ENCODE peak calls at places on chromosomes 4 and X, in nine cellular contexts. One of them, this sample, is unnamed.

GRCh38 chr4:189092596-189092995 is 848.1 kb upstream of the FRG1 start:
- DNase-seq in PC-9: no peak
- DNase-seq in HT1080: peak; percentile 57
- DNase-seq in fibroblast of the aortic adventitia: no peak
- DNase-seq in EH: peak; percentile 41
- DNase-seq in activated T-helper 1 cell treated with anti-CD3 and anti-CD28 coated beads, Interleukin-12 subunit alpha, Interleukin-12 subunit beta, Interleukin-2, Interleukin-4 antibody, amounts not matched to agents 30 ng/mL and 10 ng/mL and 1 ng/mL, durations not matched to agents 14 hours and 24 hours and 36 hours: no peak
- DNase-seq in CD4-positive, alpha-beta T cell: no peak
- DNase-seq in progenitor cell of endocrine pancreas: no peak
- DNase-seq in neural progenitor cell: no peak
- DNase-seq in this sample: peak; percentile 11

GRCh38 chr4:165909947-165910346 is 36.9 kb downstream of the TLL1 start:
- DNase-seq in PC-9: no peak
- DNase-seq in HT1080: no peak
- DNase-seq in fibroblast of the aortic adventitia: peak; percentile 32
- DNase-seq in EH: no peak
- DNase-seq in activated T-helper 1 cell treated with anti-CD3 and anti-CD28 coated beads, Interleukin-12 subunit alpha, Interleukin-12 subunit beta, Interleukin-2, Interleukin-4 antibody, amounts not matched to agents 30 ng/mL and 10 ng/mL and 1 ng/mL, durations not matched to agents 14 hours and 24 hours and 36 hours: no peak
- DNase-seq in CD4-positive, alpha-beta T cell: no peak
- DNase-seq in progenitor cell of endocrine pancreas: no peak
- DNase-seq in neural progenitor cell: no peak
- DNase-seq in this sample: no peak

GRCh38 chr4:183941964-183942363 is 36.9 kb downstream of the STOX2 start:
- DNase-seq in PC-9: no peak
- DNase-seq in HT1080: no peak
- DNase-seq in fibroblast of the aortic adventitia: no peak
- DNase-seq in EH: no peak
- DNase-seq in activated T-helper 1 cell treated with anti-CD3 and anti-CD28 coated beads, Interleukin-12 subunit alpha, Interleukin-12 subunit beta, Interleukin-2, Interleukin-4 antibody, amounts not matched to agents 30 ng/mL and 10 ng/mL and 1 ng/mL, durations not matched to agents 14 hours and 24 hours and 36 hours: no peak
- DNase-seq in CD4-positive, alpha-beta T cell: no peak
- DNase-seq in progenitor cell of endocrine pancreas: no peak
- DNase-seq in neural progenitor cell: no peak
- DNase-seq in this sample: no peak

GRCh38 chr4:82076359-82076758 is 297.4 kb downstream of the HNRNPD start:
- DNase-seq in PC-9: no peak
- DNase-seq in HT1080: no peak
- DNase-seq in fibroblast of the aortic adventitia: no peak
- DNase-seq in EH: no peak
- DNase-seq in activated T-helper 1 cell treated with anti-CD3 and anti-CD28 coated beads, Interleukin-12 subunit alpha, Interleukin-12 subunit beta, Interleukin-2, Interleukin-4 antibody, amounts not matched to agents 30 ng/mL and 10 ng/mL and 1 ng/mL, durations not matched to agents 14 hours and 24 hours and 36 hours: no peak
- DNase-seq in CD4-positive, alpha-beta T cell: no peak
- DNase-seq in progenitor cell of endocrine pancreas: no peak
- DNase-seq in neural progenitor cell: no peak
- DNase-seq in this sample: no peak

GRCh38 chr4:71231073-71231752 is 107.6 kb upstream of the SLC4A4 start:
- DNase-seq in PC-9: no peak
- DNase-seq in HT1080: no peak
- DNase-seq in fibroblast of the aortic adventitia: peak; percentile 82
- DNase-seq in EH: peak; percentile 69
- DNase-seq in activated T-helper 1 cell treated with anti-CD3 and anti-CD28 coated beads, Interleukin-12 subunit alpha, Interleukin-12 subunit beta, Interleukin-2, Interleukin-4 antibody, amounts not matched to agents 30 ng/mL and 10 ng/mL and 1 ng/mL, durations not matched to agents 14 hours and 24 hours and 36 hours: no peak
- DNase-seq in CD4-positive, alpha-beta T cell: no peak
- DNase-seq in progenitor cell of endocrine pancreas: no peak
- DNase-seq in neural progenitor cell: peak; percentile 17
- DNase-seq in this sample: no peak

GRCh38 chr4:120874792-120875774 is 47.4 kb downstream of the PRDM5 start:
- DNase-seq in PC-9: no peak
- DNase-seq in HT1080: no peak
- DNase-seq in fibroblast of the aortic adventitia: peak; percentile 44
- DNase-seq in EH: no peak
- DNase-seq in activated T-helper 1 cell treated with anti-CD3 and anti-CD28 coated beads, Interleukin-12 subunit alpha, Interleukin-12 subunit beta, Interleukin-2, Interleukin-4 antibody, amounts not matched to agents 30 ng/mL and 10 ng/mL and 1 ng/mL, durations not matched to agents 14 hours and 24 hours and 36 hours: no peak
- DNase-seq in CD4-positive, alpha-beta T cell: no peak
- DNase-seq in progenitor cell of endocrine pancreas: no peak
- DNase-seq in neural progenitor cell: peak; percentile 4
- DNase-seq in this sample: no peak

GRCh38 chr4:73166212-73166611 is 92.4 kb downstream of the ANKRD17 start:
- DNase-seq in PC-9: no peak
- DNase-seq in HT1080: no peak
- DNase-seq in fibroblast of the aortic adventitia: no peak
- DNase-seq in EH: no peak
- DNase-seq in activated T-helper 1 cell treated with anti-CD3 and anti-CD28 coated beads, Interleukin-12 subunit alpha, Interleukin-12 subunit beta, Interleukin-2, Interleukin-4 antibody, amounts not matched to agents 30 ng/mL and 10 ng/mL and 1 ng/mL, durations not matched to agents 14 hours and 24 hours and 36 hours: no peak
- DNase-seq in CD4-positive, alpha-beta T cell: no peak
- DNase-seq in progenitor cell of endocrine pancreas: no peak
- DNase-seq in neural progenitor cell: no peak
- DNase-seq in this sample: no peak

GRCh38 chrX:71103110-71103983 is 3.2 kb downstream of the CXorf65 start:
- DNase-seq in PC-9: no peak
- DNase-seq in HT1080: no peak
- DNase-seq in fibroblast of the aortic adventitia: no peak
- DNase-seq in EH: peak; percentile 10
- DNase-seq in activated T-helper 1 cell treated with anti-CD3 and anti-CD28 coated beads, Interleukin-12 subunit alpha, Interleukin-12 subunit beta, Interleukin-2, Interleukin-4 antibody, amounts not matched to agents 30 ng/mL and 10 ng/mL and 1 ng/mL, durations not matched to agents 14 hours and 24 hours and 36 hours: peak; percentile 29
- DNase-seq in CD4-positive, alpha-beta T cell: peak; percentile 55
- DNase-seq in progenitor cell of endocrine pancreas: no peak
- DNase-seq in neural progenitor cell: peak; percentile 48
- DNase-seq in this sample: no peak

GRCh38 chr4:129136433-129136832 is 40.5 kb downstream of the C4orf33 start:
- DNase-seq in PC-9: no peak
- DNase-seq in HT1080: no peak
- DNase-seq in fibroblast of the aortic adventitia: no peak
- DNase-seq in EH: no peak
- DNase-seq in activated T-helper 1 cell treated with anti-CD3 and anti-CD28 coated beads, Interleukin-12 subunit alpha, Interleukin-12 subunit beta, Interleukin-2, Interleukin-4 antibody, amounts not matched to agents 30 ng/mL and 10 ng/mL and 1 ng/mL, durations not matched to agents 14 hours and 24 hours and 36 hours: no peak
- DNase-seq in CD4-positive, alpha-beta T cell: no peak
- DNase-seq in progenitor cell of endocrine pancreas: no peak
- DNase-seq in neural progenitor cell: no peak
- DNase-seq in this sample: no peak

GRCh38 chrX:142184756-142185602 is 20.1 kb downstream of the MAGEC2 start:
- DNase-seq in PC-9: no peak
- DNase-seq in HT1080: no peak
- DNase-seq in fibroblast of the aortic adventitia: no peak
- DNase-seq in EH: no peak
- DNase-seq in activated T-helper 1 cell treated with anti-CD3 and anti-CD28 coated beads, Interleukin-12 subunit alpha, Interleukin-12 subunit beta, Interleukin-2, Interleukin-4 antibody, amounts not matched to agents 30 ng/mL and 10 ng/mL and 1 ng/mL, durations not matched to agents 14 hours and 24 hours and 36 hours: no peak
- DNase-seq in CD4-positive, alpha-beta T cell: no peak
- DNase-seq in progenitor cell of endocrine pancreas: no peak
- DNase-seq in neural progenitor cell: no peak
- DNase-seq in this sample: no peak

GRCh38 chrX:44872319-44872816 is 620 bp upstream of the KDM6A start:
- DNase-seq in PC-9: peak; percentile 20
- DNase-seq in HT1080: peak; percentile 18
- DNase-seq in fibroblast of the aortic adventitia: no peak
- DNase-seq in EH: no peak
- DNase-seq in activated T-helper 1 cell treated with anti-CD3 and anti-CD28 coated beads, Interleukin-12 subunit alpha, Interleukin-12 subunit beta, Interleukin-2, Interleukin-4 antibody, amounts not matched to agents 30 ng/mL and 10 ng/mL and 1 ng/mL, durations not matched to agents 14 hours and 24 hours and 36 hours: peak; percentile 23
- DNase-seq in CD4-positive, alpha-beta T cell: peak; percentile 13
- DNase-seq in progenitor cell of endocrine pancreas: peak; percentile 42
- DNase-seq in neural progenitor cell: no peak
- DNase-seq in this sample: no peak

GRCh38 chr4:2935762-2936743 is 27.2 kb downstream of the NOP14 start:
- DNase-seq in PC-9: peak; percentile 77
- DNase-seq in HT1080: no peak
- DNase-seq in fibroblast of the aortic adventitia: peak; percentile 25
- DNase-seq in EH: peak; percentile 61
- DNase-seq in activated T-helper 1 cell treated with anti-CD3 and anti-CD28 coated beads, Interleukin-12 subunit alpha, Interleukin-12 subunit beta, Interleukin-2, Interleukin-4 antibody, amounts not matched to agents 30 ng/mL and 10 ng/mL and 1 ng/mL, durations not matched to agents 14 hours and 24 hours and 36 hours: no peak
- DNase-seq in CD4-positive, alpha-beta T cell: peak; percentile 31
- DNase-seq in progenitor cell of endocrine pancreas: no peak
- DNase-seq in neural progenitor cell: peak; percentile 75
- DNase-seq in this sample: peak; percentile 71

GRCh38 chrX:132146456-132146855 is 18.6 kb upstream of the FRMD7 start:
- DNase-seq in PC-9: no peak
- DNase-seq in HT1080: no peak
- DNase-seq in fibroblast of the aortic adventitia: no peak
- DNase-seq in EH: no peak
- DNase-seq in activated T-helper 1 cell treated with anti-CD3 and anti-CD28 coated beads, Interleukin-12 subunit alpha, Interleukin-12 subunit beta, Interleukin-2, Interleukin-4 antibody, amounts not matched to agents 30 ng/mL and 10 ng/mL and 1 ng/mL, durations not matched to agents 14 hours and 24 hours and 36 hours: no peak
- DNase-seq in CD4-positive, alpha-beta T cell: no peak
- DNase-seq in progenitor cell of endocrine pancreas: no peak
- DNase-seq in neural progenitor cell: peak; percentile 5
- DNase-seq in this sample: no peak

GRCh38 chr4:70183940-70184246 is 11.6 kb upstream of the ODAM start:
- DNase-seq in PC-9: no peak
- DNase-seq in HT1080: no peak
- DNase-seq in fibroblast of the aortic adventitia: no peak
- DNase-seq in EH: no peak
- DNase-seq in activated T-helper 1 cell treated with anti-CD3 and anti-CD28 coated beads, Interleukin-12 subunit alpha, Interleukin-12 subunit beta, Interleukin-2, Interleukin-4 antibody, amounts not matched to agents 30 ng/mL and 10 ng/mL and 1 ng/mL, durations not matched to agents 14 hours and 24 hours and 36 hours: no peak
- DNase-seq in CD4-positive, alpha-beta T cell: no peak
- DNase-seq in progenitor cell of endocrine pancreas: no peak
- DNase-seq in neural progenitor cell: no peak
- DNase-seq in this sample: no peak

GRCh38 chrX:29419774-29420553 is 795.4 kb upstream of the MAGEB2 start:
- DNase-seq in PC-9: peak; percentile 14
- DNase-seq in HT1080: peak; percentile 3
- DNase-seq in fibroblast of the aortic adventitia: peak; percentile 98
- DNase-seq in EH: no peak
- DNase-seq in activated T-helper 1 cell treated with anti-CD3 and anti-CD28 coated beads, Interleukin-12 subunit alpha, Interleukin-12 subunit beta, Interleukin-2, Interleukin-4 antibody, amounts not matched to agents 30 ng/mL and 10 ng/mL and 1 ng/mL, durations not matched to agents 14 hours and 24 hours and 36 hours: no peak
- DNase-seq in CD4-positive, alpha-beta T cell: no peak
- DNase-seq in progenitor cell of endocrine pancreas: no peak
- DNase-seq in neural progenitor cell: no peak
- DNase-seq in this sample: no peak

GRCh38 chr4:6349896-6350295 is 80.2 kb downstream of the WFS1 start:
- DNase-seq in PC-9: no peak
- DNase-seq in HT1080: peak; percentile 80
- DNase-seq in fibroblast of the aortic adventitia: peak; percentile 63
- DNase-seq in EH: peak; percentile 7
- DNase-seq in activated T-helper 1 cell treated with anti-CD3 and anti-CD28 coated beads, Interleukin-12 subunit alpha, Interleukin-12 subunit beta, Interleukin-2, Interleukin-4 antibody, amounts not matched to agents 30 ng/mL and 10 ng/mL and 1 ng/mL, durations not matched to agents 14 hours and 24 hours and 36 hours: no peak
- DNase-seq in CD4-positive, alpha-beta T cell: no peak
- DNase-seq in progenitor cell of endocrine pancreas: no peak
- DNase-seq in neural progenitor cell: no peak
- DNase-seq in this sample: no peak

GRCh38 chrX:40095588-40096394 is 2.0 kb downstream of the BCOR start:
- DNase-seq in PC-9: no peak
- DNase-seq in HT1080: no peak
- DNase-seq in fibroblast of the aortic adventitia: no peak
- DNase-seq in EH: peak; percentile 42
- DNase-seq in activated T-helper 1 cell treated with anti-CD3 and anti-CD28 coated beads, Interleukin-12 subunit alpha, Interleukin-12 subunit beta, Interleukin-2, Interleukin-4 antibody, amounts not matched to agents 30 ng/mL and 10 ng/mL and 1 ng/mL, durations not matched to agents 14 hours and 24 hours and 36 hours: peak; percentile 6
- DNase-seq in CD4-positive, alpha-beta T cell: no peak
- DNase-seq in progenitor cell of endocrine pancreas: no peak
- DNase-seq in neural progenitor cell: peak; percentile 44
- DNase-seq in this sample: no peak

GRCh38 chrX:132786217-132786616 is 172.2 kb downstream of the HS6ST2 start:
- DNase-seq in PC-9: no peak
- DNase-seq in HT1080: peak; percentile 71
- DNase-seq in fibroblast of the aortic adventitia: no peak
- DNase-seq in EH: no peak
- DNase-seq in activated T-helper 1 cell treated with anti-CD3 and anti-CD28 coated beads, Interleukin-12 subunit alpha, Interleukin-12 subunit beta, Interleukin-2, Interleukin-4 antibody, amounts not matched to agents 30 ng/mL and 10 ng/mL and 1 ng/mL, durations not matched to agents 14 hours and 24 hours and 36 hours: no peak
- DNase-seq in CD4-positive, alpha-beta T cell: no peak
- DNase-seq in progenitor cell of endocrine pancreas: no peak
- DNase-seq in neural progenitor cell: no peak
- DNase-seq in this sample: no peak

GRCh38 chr4:86961605-86962295 is 26.9 kb downstream of the AFF1 start:
- DNase-seq in PC-9: no peak
- DNase-seq in HT1080: no peak
- DNase-seq in fibroblast of the aortic adventitia: no peak
- DNase-seq in EH: peak; percentile 22
- DNase-seq in activated T-helper 1 cell treated with anti-CD3 and anti-CD28 coated beads, Interleukin-12 subunit alpha, Interleukin-12 subunit beta, Interleukin-2, Interleukin-4 antibody, amounts not matched to agents 30 ng/mL and 10 ng/mL and 1 ng/mL, durations not matched to agents 14 hours and 24 hours and 36 hours: no peak
- DNase-seq in CD4-positive, alpha-beta T cell: no peak
- DNase-seq in progenitor cell of endocrine pancreas: no peak
- DNase-seq in neural progenitor cell: no peak
- DNase-seq in this sample: no peak

GRCh38 chr4:82268050-82268825 is 105.6 kb downstream of the HNRNPD start:
- DNase-seq in PC-9: no peak
- DNase-seq in HT1080: peak; percentile 60
- DNase-seq in fibroblast of the aortic adventitia: peak; percentile 64
- DNase-seq in EH: peak; percentile 60
- DNase-seq in activated T-helper 1 cell treated with anti-CD3 and anti-CD28 coated beads, Interleukin-12 subunit alpha, Interleukin-12 subunit beta, Interleukin-2, Interleukin-4 antibody, amounts not matched to agents 30 ng/mL and 10 ng/mL and 1 ng/mL, durations not matched to agents 14 hours and 24 hours and 36 hours: peak; percentile 20
- DNase-seq in CD4-positive, alpha-beta T cell: peak; percentile 32
- DNase-seq in progenitor cell of endocrine pancreas: peak; percentile 19
- DNase-seq in neural progenitor cell: peak; percentile 80
- DNase-seq in this sample: peak; percentile 43

GRCh38 chr4:171342646-171343045 is 470.6 kb upstream of the GALNTL6 start:
- DNase-seq in PC-9: no peak
- DNase-seq in HT1080: no peak
- DNase-seq in fibroblast of the aortic adventitia: no peak
- DNase-seq in EH: no peak
- DNase-seq in activated T-helper 1 cell treated with anti-CD3 and anti-CD28 coated beads, Interleukin-12 subunit alpha, Interleukin-12 subunit beta, Interleukin-2, Interleukin-4 antibody, amounts not matched to agents 30 ng/mL and 10 ng/mL and 1 ng/mL, durations not matched to agents 14 hours and 24 hours and 36 hours: no peak
- DNase-seq in CD4-positive, alpha-beta T cell: no peak
- DNase-seq in progenitor cell of endocrine pancreas: no peak
- DNase-seq in neural progenitor cell: no peak
- DNase-seq in this sample: no peak

GRCh38 chr4:3497095-3497494 is 34.0 kb downstream of the DOK7 start:
- DNase-seq in PC-9: no peak
- DNase-seq in HT1080: no peak
- DNase-seq in fibroblast of the aortic adventitia: no peak
- DNase-seq in EH: no peak
- DNase-seq in activated T-helper 1 cell treated with anti-CD3 and anti-CD28 coated beads, Interleukin-12 subunit alpha, Interleukin-12 subunit beta, Interleukin-2, Interleukin-4 antibody, amounts not matched to agents 30 ng/mL and 10 ng/mL and 1 ng/mL, durations not matched to agents 14 hours and 24 hours and 36 hours: no peak
- DNase-seq in CD4-positive, alpha-beta T cell: no peak
- DNase-seq in progenitor cell of endocrine pancreas: no peak
- DNase-seq in neural progenitor cell: no peak
- DNase-seq in this sample: no peak

GRCh38 chrX:70168238-70169188 is 8.8 kb upstream of the DGAT2L6 start:
- DNase-seq in PC-9: peak; percentile 37
- DNase-seq in HT1080: peak; percentile 85
- DNase-seq in fibroblast of the aortic adventitia: peak; percentile 68
- DNase-seq in EH: peak; percentile 84
- DNase-seq in activated T-helper 1 cell treated with anti-CD3 and anti-CD28 coated beads, Interleukin-12 subunit alpha, Interleukin-12 subunit beta, Interleukin-2, Interleukin-4 antibody, amounts not matched to agents 30 ng/mL and 10 ng/mL and 1 ng/mL, durations not matched to agents 14 hours and 24 hours and 36 hours: no peak
- DNase-seq in CD4-positive, alpha-beta T cell: no peak
- DNase-seq in progenitor cell of endocrine pancreas: no peak
- DNase-seq in neural progenitor cell: peak; percentile 26
- DNase-seq in this sample: no peak

GRCh38 chr4:107824367-107825071 is at the start of gene SGMS2:
- DNase-seq in PC-9: peak; percentile 90
- DNase-seq in HT1080: peak; percentile 84
- DNase-seq in fibroblast of the aortic adventitia: peak; percentile 87
- DNase-seq in EH: peak; percentile 90
- DNase-seq in activated T-helper 1 cell treated with anti-CD3 and anti-CD28 coated beads, Interleukin-12 subunit alpha, Interleukin-12 subunit beta, Interleukin-2, Interleukin-4 antibody, amounts not matched to agents 30 ng/mL and 10 ng/mL and 1 ng/mL, durations not matched to agents 14 hours and 24 hours and 36 hours: no peak
- DNase-seq in CD4-positive, alpha-beta T cell: no peak
- DNase-seq in progenitor cell of endocrine pancreas: peak; percentile 50
- DNase-seq in neural progenitor cell: peak; percentile 69
- DNase-seq in this sample: peak; percentile 83

GRCh38 chr4:38832206-38832605 is 24.4 kb downstream of the TLR6 start:
- DNase-seq in PC-9: no peak
- DNase-seq in HT1080: no peak
- DNase-seq in fibroblast of the aortic adventitia: no peak
- DNase-seq in EH: peak; percentile 51
- DNase-seq in activated T-helper 1 cell treated with anti-CD3 and anti-CD28 coated beads, Interleukin-12 subunit alpha, Interleukin-12 subunit beta, Interleukin-2, Interleukin-4 antibody, amounts not matched to agents 30 ng/mL and 10 ng/mL and 1 ng/mL, durations not matched to agents 14 hours and 24 hours and 36 hours: no peak
- DNase-seq in CD4-positive, alpha-beta T cell: no peak
- DNase-seq in progenitor cell of endocrine pancreas: no peak
- DNase-seq in neural progenitor cell: no peak
- DNase-seq in this sample: no peak

GRCh38 chr4:160872491-160872890 is 1291.3 kb downstream of the FSTL5 start:
- DNase-seq in PC-9: no peak
- DNase-seq in HT1080: no peak
- DNase-seq in fibroblast of the aortic adventitia: no peak
- DNase-seq in EH: no peak
- DNase-seq in activated T-helper 1 cell treated with anti-CD3 and anti-CD28 coated beads, Interleukin-12 subunit alpha, Interleukin-12 subunit beta, Interleukin-2, Interleukin-4 antibody, amounts not matched to agents 30 ng/mL and 10 ng/mL and 1 ng/mL, durations not matched to agents 14 hours and 24 hours and 36 hours: no peak
- DNase-seq in CD4-positive, alpha-beta T cell: no peak
- DNase-seq in progenitor cell of endocrine pancreas: no peak
- DNase-seq in neural progenitor cell: no peak
- DNase-seq in this sample: no peak

GRCh38 chr4:25509656-25510055 is 132.6 kb downstream of the ANAPC4 start:
- DNase-seq in PC-9: no peak
- DNase-seq in HT1080: no peak
- DNase-seq in fibroblast of the aortic adventitia: peak; percentile 9
- DNase-seq in EH: peak; percentile 59
- DNase-seq in activated T-helper 1 cell treated with anti-CD3 and anti-CD28 coated beads, Interleukin-12 subunit alpha, Interleukin-12 subunit beta, Interleukin-2, Interleukin-4 antibody, amounts not matched to agents 30 ng/mL and 10 ng/mL and 1 ng/mL, durations not matched to agents 14 hours and 24 hours and 36 hours: no peak
- DNase-seq in CD4-positive, alpha-beta T cell: no peak
- DNase-seq in progenitor cell of endocrine pancreas: no peak
- DNase-seq in neural progenitor cell: no peak
- DNase-seq in this sample: no peak

GRCh38 chr4:13289391-13289790 is 194.7 kb downstream of the RAB28 start:
- DNase-seq in PC-9: no peak
- DNase-seq in HT1080: peak; percentile 69
- DNase-seq in fibroblast of the aortic adventitia: peak; percentile 55
- DNase-seq in EH: peak; percentile 72
- DNase-seq in activated T-helper 1 cell treated with anti-CD3 and anti-CD28 coated beads, Interleukin-12 subunit alpha, Interleukin-12 subunit beta, Interleukin-2, Interleukin-4 antibody, amounts not matched to agents 30 ng/mL and 10 ng/mL and 1 ng/mL, durations not matched to agents 14 hours and 24 hours and 36 hours: no peak
- DNase-seq in CD4-positive, alpha-beta T cell: no peak
- DNase-seq in progenitor cell of endocrine pancreas: no peak
- DNase-seq in neural progenitor cell: no peak
- DNase-seq in this sample: no peak

GRCh38 chr4:189087981-189088380 is 852.7 kb upstream of the FRG1 start:
- DNase-seq in PC-9: no peak
- DNase-seq in HT1080: no peak
- DNase-seq in fibroblast of the aortic adventitia: no peak
- DNase-seq in EH: no peak
- DNase-seq in activated T-helper 1 cell treated with anti-CD3 and anti-CD28 coated beads, Interleukin-12 subunit alpha, Interleukin-12 subunit beta, Interleukin-2, Interleukin-4 antibody, amounts not matched to agents 30 ng/mL and 10 ng/mL and 1 ng/mL, durations not matched to agents 14 hours and 24 hours and 36 hours: no peak
- DNase-seq in CD4-positive, alpha-beta T cell: no peak
- DNase-seq in progenitor cell of endocrine pancreas: no peak
- DNase-seq in neural progenitor cell: no peak
- DNase-seq in this sample: no peak

GRCh38 chrX:154370882-154371770 is 3.3 kb downstream of the FLNA start:
- DNase-seq in PC-9: peak; percentile 98
- DNase-seq in HT1080: peak; percentile 88
- DNase-seq in fibroblast of the aortic adventitia: peak; percentile 91
- DNase-seq in EH: peak; percentile 93
- DNase-seq in activated T-helper 1 cell treated with anti-CD3 and anti-CD28 coated beads, Interleukin-12 subunit alpha, Interleukin-12 subunit beta, Interleukin-2, Interleukin-4 antibody, amounts not matched to agents 30 ng/mL and 10 ng/mL and 1 ng/mL, durations not matched to agents 14 hours and 24 hours and 36 hours: peak; percentile 88
- DNase-seq in CD4-positive, alpha-beta T cell: peak; percentile 92
- DNase-seq in progenitor cell of endocrine pancreas: peak; percentile 72
- DNase-seq in neural progenitor cell: peak; percentile 93
- DNase-seq in this sample: peak; percentile 95

GRCh38 chr4:156390599-156391296 is 437.1 kb upstream of the CTSO start:
- DNase-seq in PC-9: no peak
- DNase-seq in HT1080: no peak
- DNase-seq in fibroblast of the aortic adventitia: peak; percentile 48
- DNase-seq in EH: peak; percentile 4
- DNase-seq in activated T-helper 1 cell treated with anti-CD3 and anti-CD28 coated beads, Interleukin-12 subunit alpha, Interleukin-12 subunit beta, Interleukin-2, Interleukin-4 antibody, amounts not matched to agents 30 ng/mL and 10 ng/mL and 1 ng/mL, durations not matched to agents 14 hours and 24 hours and 36 hours: no peak
- DNase-seq in CD4-positive, alpha-beta T cell: no peak
- DNase-seq in progenitor cell of endocrine pancreas: no peak
- DNase-seq in neural progenitor cell: no peak
- DNase-seq in this sample: no peak

This sample was measured in NCI-H460.